ENCODE peak calls at places on chromosomes 4 and X, in eight cellular contexts. O is trophoblast cell, B is HCT116, X is Karpas-422, Y is neuronal stem cell, R is hepatocyte, K is SK-N-SH, F is DND-41. Q is an unnamed sample.

GRCh38 chrX:152821145-152821765 is 9.3 kb downstream of the CETN2 start:
- DNase-seq in O (peak), B (peak), X (peak), Y (no peak), R (peak), K (peak), F (peak), Q (no peak)

GRCh38 chr4:915595-915994 is 16.5 kb downstream of the GAK start:
- DNase-seq in O (no peak), B (no peak), X (no peak), Y (no peak), R (no peak), K (no peak), F (peak), Q (no peak)

GRCh38 chr4:152045781-152046571 is 285.2 kb upstream of the GATB start:
- DNase-seq in O (peak), B (peak), X (no peak), Y (peak), R (peak), K (no peak), F (no peak), Q (no peak)

GRCh38 chr4:29289118-29289517 is 1431.1 kb upstream of the PCDH7 start:
- DNase-seq in O (no peak), B (no peak), X (no peak), Y (no peak), R (no peak), K (no peak), F (no peak), Q (no peak)

GRCh38 chr4:169005453-169006099 is 4.5 kb downstream of the CBR4 start:
- DNase-seq in O (peak), B (no peak), X (no peak), Y (no peak), R (peak), K (no peak), F (no peak), Q (no peak)

GRCh38 chrX:107676559-107677378 is 48.5 kb downstream of the PRPS1 start:
- DNase-seq in O (peak), B (peak), X (no peak), Y (no peak), R (peak), K (peak), F (no peak), Q (no peak)

GRCh38 chrX:55118574-55118973 is 29.8 kb downstream of the PAGE2 start:
- DNase-seq in O (no peak), B (no peak), X (no peak), Y (no peak), R (no peak), K (no peak), F (no peak), Q (no peak)

GRCh38 chr4:159366966-159367365 is 264.1 kb downstream of the RAPGEF2 start:
- DNase-seq in O (peak), B (no peak), X (no peak), Y (no peak), R (no peak), K (no peak), F (no peak), Q (no peak)

GRCh38 chrX:43005561-43005960 is 227.6 kb upstream of the PPP1R2C start:
- DNase-seq in O (no peak), B (no peak), X (no peak), Y (no peak), R (no peak), K (no peak), F (no peak), Q (no peak)

GRCh38 chrX:56986138-56986537 is 9.2 kb downstream of the SPIN3 start:
- DNase-seq in O (no peak), B (no peak), X (no peak), Y (no peak), R (no peak), K (no peak), F (no peak), Q (no peak)

GRCh38 chr4:18075823-18076433 is 54.4 kb upstream of the LCORL start:
- DNase-seq in O (peak), B (peak), X (peak), Y (no peak), R (peak), K (peak), F (peak), Q (no peak)

GRCh38 chr4:16199132-16199531 is 27.1 kb downstream of the TAPT1 start:
- DNase-seq in O (peak), B (no peak), X (peak), Y (no peak), R (peak), K (peak), F (no peak), Q (no peak)

GRCh38 chrX:153057281-153057680 is 1.0 kb downstream of the PNMA3 start:
- DNase-seq in O (no peak), B (no peak), X (no peak), Y (no peak), R (no peak), K (peak), F (no peak), Q (no peak)

GRCh38 chr4:74395633-74396032 is 30.7 kb downstream of the EREG start:
- DNase-seq in O (no peak), B (no peak), X (no peak), Y (no peak), R (no peak), K (no peak), F (no peak), Q (no peak)

GRCh38 chrX:120499301-120500097 is 30.4 kb upstream of the LAMP2 start:
- DNase-seq in O (no peak), B (no peak), X (no peak), Y (no peak), R (no peak), K (no peak), F (no peak), Q (no peak)

GRCh38 chr4:4330794-4331193 is 40.7 kb downstream of the ZBTB49 start:
- DNase-seq in O (no peak), B (no peak), X (no peak), Y (no peak), R (no peak), K (no peak), F (no peak), Q (no peak)

GRCh38 chrX:22296871-22297270 is 24.2 kb downstream of the CBLL2 start:
- DNase-seq in O (no peak), B (no peak), X (no peak), Y (no peak), R (no peak), K (no peak), F (no peak), Q (no peak)

GRCh38 chr4:151259752-151260151 is 17.2 kb upstream of the PRSS48 start:
- DNase-seq in O (no peak), B (no peak), X (no peak), Y (no peak), R (no peak), K (no peak), F (no peak), Q (no peak)

GRCh38 chrX:4935846-4936245 is 1222.4 kb upstream of the PRKX start:
- DNase-seq in O (peak), B (no peak), X (no peak), Y (no peak), R (no peak), K (no peak), F (no peak), Q (no peak)

GRCh38 chr4:8651661-8652180 is 59.2 kb downstream of the CPZ start:
- DNase-seq in O (no peak), B (no peak), X (no peak), Y (no peak), R (no peak), K (no peak), F (no peak), Q (no peak)

GRCh38 chr4:60656171-60656570 is 544.0 kb upstream of the ADGRL3 start:
- DNase-seq in O (no peak), B (no peak), X (no peak), Y (no peak), R (no peak), K (no peak), F (no peak), Q (no peak)

GRCh38 chrX:49186125-49187027 is at the start of gene PRICKLE3:
- DNase-seq in O (peak), B (no peak), X (peak), Y (no peak), R (peak), K (no peak), F (peak), Q (no peak)

GRCh38 chr4:123659759-123660158 is 263.2 kb downstream of the SPRY1 start:
- DNase-seq in O (peak), B (no peak), X (no peak), Y (no peak), R (peak), K (no peak), F (no peak), Q (no peak)

GRCh38 chr4:172996571-172997216 is 171.9 kb upstream of the GALNT7 start:
- DNase-seq in O (no peak), B (no peak), X (no peak), Y (no peak), R (peak), K (no peak), F (no peak), Q (peak)

GRCh38 chrX:103584606-103585005 is 709 bp upstream of the TCEAL4 start:
- DNase-seq in O (no peak), B (no peak), X (no peak), Y (no peak), R (no peak), K (peak), F (no peak), Q (no peak)

GRCh38 chrX:103586659-103587058 is 1.3 kb downstream of the TCEAL4 start:
- DNase-seq in O (no peak), B (no peak), X (no peak), Y (no peak), R (no peak), K (no peak), F (no peak), Q (no peak)

GRCh38 chrX:103586314-103586646 is 965 bp downstream of the TCEAL4 start:
- DNase-seq in O (no peak), B (no peak), X (no peak), Y (no peak), R (peak), K (peak), F (no peak), Q (no peak)

GRCh38 chrX:103585421-103586313 is at the start of gene TCEAL4:
- DNase-seq in O (peak), B (no peak), X (peak), Y (no peak), R (peak), K (peak), F (peak), Q (no peak)
- H3K4me2 ChIP-seq in O (peak), B (peak), X (peak), Y (peak), R (peak), K (peak), F (peak), Q (peak)

DNA sequence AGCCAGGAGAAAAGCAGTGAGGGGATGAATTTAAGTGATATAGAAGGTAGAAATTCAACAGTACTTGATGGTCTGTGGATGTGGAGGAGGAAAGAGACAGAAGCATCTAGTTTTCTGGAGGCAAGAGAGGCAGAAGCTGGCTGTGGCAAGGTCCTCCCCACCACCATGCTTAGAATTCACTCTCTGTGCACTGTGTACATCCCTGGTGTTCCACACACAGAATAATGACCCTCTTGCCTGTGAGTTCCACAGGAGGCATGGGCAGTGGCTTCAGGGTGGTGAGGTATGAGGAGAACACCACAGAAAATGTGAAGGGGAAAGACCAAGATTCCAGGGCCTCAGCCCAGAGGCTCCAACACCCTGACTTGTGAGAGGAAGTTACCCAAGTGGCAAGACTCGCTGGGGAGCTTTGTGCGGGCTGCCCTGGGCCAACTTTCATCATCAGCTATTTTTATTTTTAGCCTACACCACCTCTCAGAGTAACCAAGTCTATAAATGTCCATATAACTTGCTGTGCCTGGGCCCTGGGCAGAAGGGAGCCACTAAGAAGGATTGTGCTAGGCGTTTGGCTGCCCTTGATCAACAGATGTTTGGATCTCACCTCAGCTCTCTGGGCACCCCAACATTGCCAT is 7.8 kb upstream of the INTS6L start:
- DNase-seq in O (no peak), B (no peak), X (no peak), Y (no peak), R (no peak), K (no peak), F (no peak), Q (no peak)
- H2AFZ ChIP-seq in O (no peak), B (no peak), X (no peak), Y (no peak), R (no peak), K (no peak), F (no peak), Q (no peak)

GRCh38 chr4:42637104-42637503 is 19.8 kb downstream of the ATP8A1 start:
- DNase-seq in O (no peak), B (no peak), X (no peak), Y (no peak), R (no peak), K (no peak), F (no peak), Q (no peak)

GRCh38 chr4:42638276-42638675 is 18.6 kb downstream of the ATP8A1 start:
- DNase-seq in O (no peak), B (no peak), X (no peak), Y (no peak), R (no peak), K (no peak), F (no peak), Q (no peak)

GRCh38 chr4:42638993-42639392 is 17.9 kb downstream of the ATP8A1 start:
- DNase-seq in O (no peak), B (no peak), X (peak), Y (no peak), R (no peak), K (no peak), F (no peak), Q (no peak)

GRCh38 chr4:42636591-42636990 is 20.3 kb downstream of the ATP8A1 start:
- DNase-seq in O (no peak), B (no peak), X (no peak), Y (no peak), R (no peak), K (no peak), F (no peak), Q (no peak)

DNA sequence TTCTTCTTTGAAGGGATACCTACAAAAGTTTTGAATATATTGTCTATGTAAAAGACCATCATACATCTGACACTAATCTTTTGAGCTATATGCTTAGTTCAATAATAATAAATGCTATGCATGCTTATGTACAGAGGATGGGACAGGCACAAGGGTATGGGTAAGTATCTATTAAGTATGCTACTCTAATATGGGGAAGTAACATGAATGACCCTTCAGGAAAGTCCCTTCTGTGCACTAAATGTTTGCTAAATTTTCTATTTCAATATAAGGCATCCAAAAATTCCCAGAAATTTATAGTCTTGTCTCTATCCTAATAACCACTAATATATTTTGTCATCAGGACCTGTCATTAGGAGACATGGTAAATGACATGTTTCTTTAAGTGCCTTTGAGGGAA is 19.0 kb downstream of the ATP8A1 start:
- DNase-seq in O (no peak), B (no peak), X (no peak), Y (no peak), R (no peak), K (no peak), F (no peak), Q (no peak)
- H3K4me2 ChIP-seq in O (no peak), B (no peak), X (peak), Y (no peak), R (no peak), K (no peak), F (no peak), Q (no peak)

DNA sequence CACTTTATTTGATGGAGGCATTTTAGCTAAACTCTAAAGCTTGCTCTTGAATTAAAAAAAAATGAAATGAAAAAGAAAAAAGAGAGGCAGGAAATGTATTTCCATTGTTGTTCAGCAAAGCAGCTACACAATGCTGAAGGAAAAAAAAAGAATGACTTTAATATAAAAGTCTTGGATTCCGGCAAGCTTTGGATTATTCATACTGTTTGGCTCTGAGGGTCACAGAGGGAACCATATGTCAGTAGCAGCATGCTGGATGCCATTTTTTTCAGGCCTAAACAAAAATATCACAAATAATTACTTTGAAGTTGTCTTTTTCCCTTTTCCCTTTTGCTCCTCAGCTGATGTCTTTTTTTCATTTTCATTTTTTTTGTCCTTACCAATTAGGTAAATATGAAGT is 249.0 kb upstream of the DIAPH2 start:
- DNase-seq in O (no peak), B (no peak), X (no peak), Y (no peak), R (no peak), K (no peak), F (no peak), Q (no peak)
- H2AFZ ChIP-seq in O (no peak), B (no peak), X (no peak), Y (no peak), R (no peak), K (no peak), F (no peak), Q (no peak)

Q was measured in keratinocyte.